ENCODE peak calls at places on chromosomes 7 and 10, in six cellular contexts. One of them, this sample, is unnamed.

GRCh38 chr7:20030915-20031362 is 186.2 kb downstream of the MACC1 start:
- DNase-seq in psoas muscle: no peak
- DNase-seq in cardiac fibroblast: peak
- DNase-seq in tibial nerve: no peak
- DNase-seq in PC-9: peak
- DNase-seq in ovary: no peak
- DNase-seq in this sample: peak

GRCh38 chr10:112963835-112964234 is 13.8 kb downstream of the TCF7L2 start:
- DNase-seq in psoas muscle: no peak
- DNase-seq in cardiac fibroblast: peak
- DNase-seq in tibial nerve: no peak
- DNase-seq in PC-9: peak
- DNase-seq in ovary: no peak
- DNase-seq in this sample: no peak

GRCh38 chr7:43582503-43583423 is at the start of gene STK17A:
- DNase-seq in psoas muscle: peak
- DNase-seq in cardiac fibroblast: peak
- DNase-seq in tibial nerve: peak
- DNase-seq in PC-9: peak
- DNase-seq in ovary: peak
- DNase-seq in this sample: peak

GRCh38 chr10:110893559-110894179 is 21.9 kb downstream of the PDCD4 start:
- DNase-seq in psoas muscle: no peak
- DNase-seq in cardiac fibroblast: peak
- DNase-seq in tibial nerve: no peak
- DNase-seq in PC-9: no peak
- DNase-seq in ovary: no peak
- DNase-seq in this sample: peak

GRCh38 chr10:58318346-58318745 is 16.5 kb upstream of the UBE2D1 start:
- DNase-seq in psoas muscle: no peak
- DNase-seq in cardiac fibroblast: no peak
- DNase-seq in tibial nerve: no peak
- DNase-seq in PC-9: no peak
- DNase-seq in ovary: no peak
- DNase-seq in this sample: no peak

GRCh38 chr7:157558061-157558460 is 221.3 kb downstream of the DNAJB6 start:
- DNase-seq in psoas muscle: no peak
- DNase-seq in cardiac fibroblast: no peak
- DNase-seq in tibial nerve: no peak
- DNase-seq in PC-9: no peak
- DNase-seq in ovary: peak
- DNase-seq in this sample: no peak

GRCh38 chr7:151274936-151275812 is 26.7 kb upstream of the SMARCD3 start:
- DNase-seq in psoas muscle: no peak
- DNase-seq in cardiac fibroblast: no peak
- DNase-seq in tibial nerve: no peak
- DNase-seq in PC-9: no peak
- DNase-seq in ovary: no peak
- DNase-seq in this sample: peak

GRCh38 chr7:105429746-105430612 is 41.3 kb upstream of the SRPK2 start:
- DNase-seq in psoas muscle: no peak
- DNase-seq in cardiac fibroblast: peak
- DNase-seq in tibial nerve: no peak
- DNase-seq in PC-9: peak
- DNase-seq in ovary: no peak
- DNase-seq in this sample: peak

GRCh38 chr10:14547826-14548225 is 217.1 kb upstream of the FRMD4A start:
- DNase-seq in psoas muscle: no peak
- DNase-seq in cardiac fibroblast: no peak
- DNase-seq in tibial nerve: no peak
- DNase-seq in PC-9: no peak
- DNase-seq in ovary: no peak
- DNase-seq in this sample: no peak

GRCh38 chr10:3963191-3963673 is 178.2 kb upstream of the KLF6 start:
- DNase-seq in psoas muscle: no peak
- DNase-seq in cardiac fibroblast: no peak
- DNase-seq in tibial nerve: no peak
- DNase-seq in PC-9: peak
- DNase-seq in ovary: no peak
- DNase-seq in this sample: peak

GRCh38 chr10:44043646-44044368 is 341.1 kb downstream of the CXCL12 start:
- DNase-seq in psoas muscle: peak
- DNase-seq in cardiac fibroblast: no peak
- DNase-seq in tibial nerve: no peak
- DNase-seq in PC-9: no peak
- DNase-seq in ovary: no peak
- DNase-seq in this sample: no peak

DNA sequence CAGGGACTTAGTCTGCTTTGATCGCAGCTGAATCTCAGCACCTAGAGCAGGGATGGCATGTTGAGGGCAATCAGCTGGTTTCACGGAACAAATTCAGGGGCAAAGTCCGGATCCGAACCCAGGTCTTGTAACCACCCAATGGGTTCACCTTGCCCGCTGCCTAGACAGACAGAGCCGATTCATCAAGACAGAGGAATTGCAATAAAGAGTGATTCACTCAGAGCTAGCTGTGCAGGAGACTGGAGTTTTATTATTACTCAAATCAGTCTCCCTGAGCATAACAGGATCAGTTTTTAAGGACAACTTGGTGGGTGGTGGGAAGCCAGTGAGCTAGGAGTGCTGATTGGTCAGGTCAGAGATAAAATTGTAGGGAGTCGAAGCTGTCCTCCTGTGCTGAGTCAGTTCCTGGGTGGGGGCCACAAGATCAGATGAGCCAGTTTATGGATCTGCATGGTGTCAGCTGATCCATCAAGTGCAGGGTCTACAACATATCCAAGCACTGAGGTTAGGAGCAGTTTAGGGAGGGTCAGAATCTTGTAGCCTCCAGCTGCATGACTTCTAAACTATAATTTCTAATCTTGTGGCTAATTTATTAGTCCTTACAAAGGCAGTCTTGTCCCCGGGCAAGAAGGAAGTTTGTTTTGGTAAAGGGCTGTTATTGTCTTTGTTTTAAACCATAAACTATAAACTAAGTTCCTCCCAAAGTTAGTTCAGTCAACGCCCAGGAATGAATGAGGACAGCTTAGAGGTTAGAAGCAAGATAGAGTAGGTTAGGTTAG is 43.5 kb upstream of the CHST3 start:
- DNase-seq in psoas muscle: no peak
- DNase-seq in cardiac fibroblast: peak
- DNase-seq in tibial nerve: no peak
- DNase-seq in PC-9: peak
- DNase-seq in ovary: no peak
- DNase-seq in this sample: peak
- H3K4me3 ChIP-seq in psoas muscle: no peak
- H3K4me3 ChIP-seq in cardiac fibroblast: no peak
- H3K4me3 ChIP-seq in tibial nerve: no peak
- H3K4me3 ChIP-seq in PC-9: no peak
- H3K4me3 ChIP-seq in ovary: no peak
- H3K4me3 ChIP-seq in this sample: no peak

GRCh38 chr10:93073539-93074136 is at the start of gene CYP26A1:
- DNase-seq in psoas muscle: peak
- DNase-seq in cardiac fibroblast: no peak
- DNase-seq in tibial nerve: no peak
- DNase-seq in PC-9: no peak
- DNase-seq in ovary: no peak
- DNase-seq in this sample: no peak

GRCh38 chr10:93075369-93076221 is 1.9 kb downstream of the CYP26A1 start:
- DNase-seq in psoas muscle: no peak
- DNase-seq in cardiac fibroblast: no peak
- DNase-seq in tibial nerve: no peak
- DNase-seq in PC-9: no peak
- DNase-seq in ovary: no peak
- DNase-seq in this sample: no peak

GRCh38 chr10:93074597-93075368 is 1.1 kb downstream of the CYP26A1 start:
- DNase-seq in psoas muscle: no peak
- DNase-seq in cardiac fibroblast: no peak
- DNase-seq in tibial nerve: no peak
- DNase-seq in PC-9: no peak
- DNase-seq in ovary: no peak
- DNase-seq in this sample: no peak

GRCh38 chr10:93072713-93073538 is 767 bp upstream of the CYP26A1 start:
- DNase-seq in psoas muscle: no peak
- DNase-seq in cardiac fibroblast: no peak
- DNase-seq in tibial nerve: no peak
- DNase-seq in PC-9: no peak
- DNase-seq in ovary: no peak
- DNase-seq in this sample: no peak

DNA sequence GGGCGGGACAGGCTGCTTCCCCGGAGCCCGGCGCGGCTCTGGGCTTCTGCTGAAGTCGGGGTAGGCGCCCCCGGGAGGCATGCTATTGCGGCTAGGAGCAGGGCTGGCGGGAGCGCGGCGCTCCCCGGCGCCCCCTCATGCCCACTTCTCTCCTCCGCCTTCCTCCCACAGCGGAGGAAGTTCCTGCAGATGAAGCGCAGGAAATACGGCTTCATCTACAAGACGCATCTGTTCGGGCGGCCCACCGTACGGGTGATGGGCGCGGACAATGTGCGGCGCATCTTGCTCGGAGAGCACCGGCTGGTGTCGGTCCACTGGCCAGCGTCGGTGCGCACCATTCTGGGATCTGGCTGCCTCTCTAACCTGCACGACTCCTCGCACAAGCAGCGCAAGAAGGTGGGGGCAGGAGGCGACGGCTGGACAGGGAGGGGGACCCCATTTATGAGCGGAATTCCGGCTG is 474 bp downstream of the CYP26A1 start:
- DNase-seq in psoas muscle: no peak
- DNase-seq in cardiac fibroblast: no peak
- DNase-seq in tibial nerve: no peak
- DNase-seq in PC-9: no peak
- DNase-seq in ovary: no peak
- DNase-seq in this sample: no peak
- TF ChIP-seq CTCF in psoas muscle: no peak
- TF ChIP-seq CTCF in cardiac fibroblast: no peak
- TF ChIP-seq CTCF in tibial nerve: no peak
- TF ChIP-seq CTCF in PC-9: no peak
- TF ChIP-seq CTCF in ovary: no peak
- TF ChIP-seq CTCF in this sample: no peak

GRCh38 chr10:117534321-117535044 is 8.1 kb upstream of the EMX2 start:
- DNase-seq in psoas muscle: no peak
- DNase-seq in cardiac fibroblast: no peak
- DNase-seq in tibial nerve: no peak
- DNase-seq in PC-9: no peak
- DNase-seq in ovary: no peak
- DNase-seq in this sample: no peak

GRCh38 chr10:117535752-117536358 is 6.7 kb upstream of the EMX2 start:
- DNase-seq in psoas muscle: no peak
- DNase-seq in cardiac fibroblast: no peak
- DNase-seq in tibial nerve: no peak
- DNase-seq in PC-9: no peak
- DNase-seq in ovary: no peak
- DNase-seq in this sample: no peak

GRCh38 chr10:117533507-117534281 is 8.9 kb upstream of the EMX2 start:
- DNase-seq in psoas muscle: no peak
- DNase-seq in cardiac fibroblast: no peak
- DNase-seq in tibial nerve: no peak
- DNase-seq in PC-9: no peak
- DNase-seq in ovary: no peak
- DNase-seq in this sample: no peak

GRCh38 chr10:117536359-117536861 is 6.1 kb upstream of the EMX2 start:
- DNase-seq in psoas muscle: no peak
- DNase-seq in cardiac fibroblast: no peak
- DNase-seq in tibial nerve: no peak
- DNase-seq in PC-9: no peak
- DNase-seq in ovary: no peak
- DNase-seq in this sample: no peak

GRCh38 chr10:117535045-117535751 is 7.3 kb upstream of the EMX2 start:
- DNase-seq in psoas muscle: peak
- DNase-seq in cardiac fibroblast: no peak
- DNase-seq in tibial nerve: no peak
- DNase-seq in PC-9: no peak
- DNase-seq in ovary: peak
- DNase-seq in this sample: no peak
- H3K4me3 ChIP-seq in psoas muscle: peak
- H3K4me3 ChIP-seq in cardiac fibroblast: peak
- H3K4me3 ChIP-seq in tibial nerve: no peak
- H3K4me3 ChIP-seq in PC-9: no peak
- H3K4me3 ChIP-seq in ovary: peak
- H3K4me3 ChIP-seq in this sample: no peak

GRCh38 chr7:158973440-158973839 is 117.1 kb downstream of the DYNC2I1 start:
- DNase-seq in psoas muscle: no peak
- DNase-seq in cardiac fibroblast: no peak
- DNase-seq in tibial nerve: no peak
- DNase-seq in PC-9: no peak
- DNase-seq in ovary: peak
- DNase-seq in this sample: no peak
- TF ChIP-seq CTCF in psoas muscle: no peak
- TF ChIP-seq CTCF in cardiac fibroblast: no peak
- TF ChIP-seq CTCF in tibial nerve: no peak
- TF ChIP-seq CTCF in PC-9: no peak
- TF ChIP-seq CTCF in ovary: no peak
- TF ChIP-seq CTCF in this sample: no peak

DNA sequence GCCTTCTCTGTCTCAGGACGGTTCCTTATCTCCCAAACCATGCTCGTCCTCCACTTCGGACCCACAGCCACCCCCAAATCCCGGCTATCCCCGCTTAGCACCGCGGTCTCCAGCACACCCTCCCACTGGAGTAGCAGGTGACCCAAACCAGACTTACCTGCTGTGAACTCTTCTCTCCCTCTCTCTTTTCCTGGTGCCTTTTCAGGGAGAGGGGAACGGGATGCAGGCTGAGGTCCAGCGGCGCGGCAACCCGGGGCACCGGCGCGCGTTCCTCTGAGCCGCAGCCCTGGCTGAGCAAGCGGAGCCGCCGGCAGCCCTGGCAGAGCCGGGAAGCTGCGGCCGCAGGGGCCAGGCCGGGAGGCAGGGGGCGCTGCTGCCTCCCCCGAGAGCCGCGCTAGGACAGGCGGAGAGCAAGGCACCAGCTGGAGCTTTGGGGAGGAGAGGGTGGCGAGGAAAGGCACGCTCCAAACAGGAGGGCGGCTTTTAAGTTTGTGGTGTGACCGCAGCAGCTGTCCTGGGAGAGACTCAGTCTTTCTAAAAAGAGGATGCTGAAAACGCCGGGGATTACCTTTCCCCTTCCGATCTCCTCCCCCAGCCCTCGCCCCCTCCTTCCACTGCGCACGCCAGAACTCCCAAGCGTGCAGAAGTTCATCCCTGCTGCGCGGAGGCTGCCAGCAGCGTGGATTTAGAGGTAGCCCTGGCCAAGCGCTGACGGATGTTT is at the start of gene SEMA3D:
- DNase-seq in psoas muscle: peak
- DNase-seq in cardiac fibroblast: peak
- DNase-seq in tibial nerve: peak
- DNase-seq in PC-9: peak
- DNase-seq in ovary: peak
- DNase-seq in this sample: peak
- H3K4me3 ChIP-seq in psoas muscle: peak
- H3K4me3 ChIP-seq in cardiac fibroblast: peak
- H3K4me3 ChIP-seq in tibial nerve: peak
- H3K4me3 ChIP-seq in PC-9: peak
- H3K4me3 ChIP-seq in ovary: peak
- H3K4me3 ChIP-seq in this sample: peak